ENCODE peak calls at places on chromosomes 1 and 21, in ten cellular contexts. Q, V, Y, W, J, N, A, S, X and I are unnamed samples.
A peak's percentile ranks its signal among the peaks of the same experiment; 100 is the strongest.

GRCh38 chr21:16407403-16408279 is 677.9 kb downstream of the USP25 start:
- DNase-seq in S (no peak), Y (no peak), W (peak; percentile 42), Q (no peak), X (no peak), A (no peak), V (no peak), N (no peak), J (peak; percentile 23), I (no peak)

GRCh38 chr1:227472772-227473171 is 90.6 kb upstream of the ZNF678 start:
- DNase-seq in N (no peak), S (no peak), V (no peak), J (no peak), A (peak; percentile 2), Y (no peak), W (no peak), X (no peak), Q (no peak), I (peak; percentile 2)

GRCh38 chr1:203726417-203726867 is 38.5 kb upstream of the LAX1 start:
- DNase-seq in N (no peak), S (no peak), Y (peak; percentile 83), A (no peak), X (no peak), Q (no peak), V (peak; percentile 36), J (no peak), W (peak; percentile 43), I (no peak)

GRCh38 chr1:111955755-111956154 is 33.7 kb downstream of the KCND3 start:
- DNase-seq in A (no peak), N (no peak), S (peak; percentile 60), W (no peak), V (peak; percentile 2), Y (no peak), J (peak; percentile 5), X (no peak), Q (no peak), I (peak; percentile 20)

GRCh38 chr1:229714964-229715603 is 89.0 kb downstream of the URB2 start:
- DNase-seq in Y (peak; percentile 23), Q (no peak), A (no peak), N (no peak), V (peak; percentile 34), X (peak; percentile 81), J (peak; percentile 34), W (peak; percentile 20), S (no peak), I (no peak)

GRCh38 chr1:235724716-235725115 is 75.1 kb upstream of the GNG4 start:
- DNase-seq in V (no peak), X (no peak), N (no peak), Y (no peak), Q (no peak), W (no peak), A (no peak), J (no peak), S (no peak), I (no peak)

GRCh38 chr1:211520641-211521040 is 28.7 kb upstream of the RD3 start:
- DNase-seq in N (no peak), V (no peak), Q (no peak), S (no peak), W (peak; percentile 54), A (no peak), J (peak; percentile 12), X (no peak), Y (no peak), I (no peak)

GRCh38 chr1:205438213-205439158 is 16.6 kb upstream of the LEMD1 start:
- DNase-seq in N (no peak), X (no peak), Q (peak; percentile 84), W (peak; percentile 88), J (peak; percentile 88), V (peak; percentile 88), S (peak; percentile 8), Y (peak; percentile 90), A (peak; percentile 80), I (peak; percentile 81)

GRCh38 chr21:38664821-38665220 is 140.9 kb upstream of the ETS2 start:
- DNase-seq in A (no peak), Q (no peak), V (no peak), W (no peak), J (no peak), N (no peak), Y (no peak), S (no peak), X (no peak), I (no peak)

GRCh38 chr1:148264374-148265276 is 112.5 kb upstream of the NBPF11 start:
- DNase-seq in Q (no peak), N (no peak), Y (no peak), X (no peak), W (peak; percentile 56), A (no peak), J (peak; percentile 18), S (no peak), V (peak; percentile 59), I (no peak)

GRCh38 chr21:33383056-33383888 is 19.9 kb upstream of the IFNGR2 start:
- DNase-seq in J (no peak), Y (peak; percentile 73), W (peak; percentile 74), S (no peak), X (peak; percentile 91), A (no peak), Q (peak; percentile 83), V (peak; percentile 79), N (peak; percentile 90), I (no peak)

GRCh38 chr1:27525296-27526271 is 35.6 kb upstream of the WASF2 start:
- DNase-seq in N (no peak), J (peak; percentile 82), Q (peak; percentile 80), W (peak; percentile 83), V (peak; percentile 64), A (peak; percentile 48), Y (peak; percentile 65), X (peak; percentile 80), S (peak; percentile 49), I (peak; percentile 69)

GRCh38 chr1:77543822-77544448 is 138.5 kb downstream of the ZZZ3 start:
- DNase-seq in S (peak; percentile 48), V (no peak), W (no peak), A (no peak), N (no peak), Q (no peak), Y (no peak), J (no peak), X (no peak), I (peak; percentile 48)

GRCh38 chr1:25711555-25712298 is 88.3 kb upstream of the SELENON start:
- DNase-seq in J (no peak), S (no peak), W (peak; percentile 18), A (no peak), Y (peak; percentile 40), X (peak; percentile 80), N (no peak), V (no peak), Q (no peak), I (no peak)

GRCh38 chr1:181141431-181141910 is 53.0 kb downstream of the IER5 start:
- DNase-seq in S (no peak), N (no peak), X (peak; percentile 83), Q (peak; percentile 92), W (peak; percentile 59), J (peak; percentile 37), V (peak; percentile 78), Y (peak; percentile 49), A (no peak), I (peak; percentile 7)

GRCh38 chr21:14751011-14751410 is 204.9 kb upstream of the SAMSN1 start:
- DNase-seq in X (no peak), W (no peak), Q (no peak), V (no peak), A (no peak), N (no peak), J (no peak), Y (no peak), S (no peak), I (no peak)

GRCh38 chr1:36341626-36342320 is 18.3 kb upstream of the EVA1B start:
- DNase-seq in A (no peak), W (no peak), Y (no peak), J (no peak), N (no peak), V (no peak), Q (no peak), X (no peak), S (no peak), I (no peak)